ENCODE peak calls at places on chromosomes 4 and X, in ten cellular contexts. C is GM20000, N is mesothelial cell of epicardium, K is lower lobe of right lung, Y is brain microvascular endothelial cell, V is endothelial cell of umbilical vein, A is GM23338, F is GM10248, Z is osteoblast, D is B cell. J is an unnamed sample.

GRCh38 chr4:154049457-154050181 is 260.7 kb upstream of the SFRP2 start:
- DNase-seq in N (no peak), Y (peak; percentile 28), F (no peak), D (no peak), V (no peak), C (no peak), A (peak; percentile 73), K (no peak), Z (peak; percentile 73), J (peak; percentile 22)

GRCh38 chr4:73660808-73661207 is 40.6 kb upstream of the RASSF6 start:
- DNase-seq in C (no peak), K (no peak), N (no peak), Z (no peak), D (no peak), Y (no peak), F (no peak), A (no peak), V (no peak), J (no peak)

GRCh38 chrX:123648028-123648810 is 84.6 kb downstream of the THOC2 start:
- DNase-seq in F (no peak), K (peak; percentile 60), Y (peak; percentile 65), N (peak; percentile 41), V (peak; percentile 4), A (peak; percentile 86), Z (no peak), C (no peak), D (no peak), J (peak; percentile 5)

GRCh38 chr4:118173956-118174355 is 139.7 kb downstream of the NDST3 start:
- DNase-seq in D (no peak), F (no peak), N (no peak), A (no peak), C (no peak), K (no peak), Y (peak; percentile 87), Z (peak; percentile 44), V (peak; percentile 60), J (no peak)

GRCh38 chrX:12447448-12448154 is 309.3 kb downstream of the FRMPD4 start:
- DNase-seq in K (no peak), V (peak; percentile 16), N (no peak), F (no peak), C (no peak), Z (no peak), A (no peak), Y (peak; percentile 65), D (no peak), J (no peak)

GRCh38 chr4:152392079-152392478 is 143.8 kb downstream of the FBXW7 start:
- DNase-seq in Y (no peak), V (no peak), Z (no peak), F (no peak), A (no peak), K (no peak), C (no peak), N (no peak), D (no peak), J (no peak)

GRCh38 chr4:187602339-187603092 is 393.1 kb upstream of the ZFP42 start:
- DNase-seq in F (no peak), C (no peak), D (no peak), V (peak; percentile 77), N (no peak), A (no peak), Z (no peak), K (no peak), Y (peak; percentile 67), J (no peak)

GRCh38 chr4:188332265-188332664 is 193.0 kb downstream of the TRIML1 start:
- DNase-seq in Y (peak; percentile 10), Z (no peak), C (no peak), D (no peak), A (no peak), F (no peak), N (no peak), K (no peak), V (no peak), J (no peak)

GRCh38 chrX:130984782-130985181 is 73.4 kb upstream of the ARHGAP36 start:
- DNase-seq in Y (no peak), D (no peak), K (no peak), N (no peak), V (no peak), A (no peak), F (no peak), C (no peak), Z (no peak), J (no peak)

GRCh38 chrX:154458116-154458953 is at the start of gene PLXNA3:
- DNase-seq in F (peak; percentile 80), C (peak; percentile 91), V (no peak), N (peak; percentile 74), Z (peak; percentile 97), D (peak; percentile 91), A (peak; percentile 46), K (peak; percentile 60), Y (no peak), J (peak; percentile 56)

DNA sequence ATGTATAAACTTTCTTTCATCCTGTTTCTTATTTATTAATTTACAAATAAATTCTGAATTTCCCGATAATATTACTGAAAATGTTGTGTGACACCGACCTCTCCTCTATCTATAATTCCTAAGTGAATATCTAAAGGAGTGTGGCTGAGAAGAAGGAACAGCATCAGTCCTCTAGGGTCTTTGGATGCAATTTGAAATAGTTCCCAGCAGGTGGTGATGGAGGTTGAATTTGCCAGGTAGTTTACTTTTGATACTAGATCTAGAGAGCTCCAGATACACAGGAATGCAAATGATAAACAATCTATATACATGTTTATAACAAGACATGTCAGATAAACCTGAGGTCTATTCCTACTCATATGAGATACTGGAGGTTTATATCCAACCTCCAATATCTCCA is 305.4 kb downstream of the PCDH18 start:
- DNase-seq in F (no peak), Z (no peak), N (no peak), C (no peak), V (no peak), A (peak; percentile 51), D (no peak), K (no peak), Y (no peak), J (no peak)
- TF ChIP-seq CTCF in F (no peak), Z (peak; percentile 38), N (peak; percentile 48), C (no peak), V (no peak), A (peak; percentile 51), D (no peak), K (no peak), Y (peak; percentile 56), J (peak; percentile 62)

GRCh38 chr4:37890501-37891220 is at the start of gene TBC1D1:
- DNase-seq in F (peak; percentile 72), D (peak; percentile 70), C (peak; percentile 77), A (peak; percentile 37), K (peak; percentile 86), Z (peak; percentile 80), N (no peak), Y (no peak), V (no peak), J (no peak)
- TF ChIP-seq CTCF in F (no peak), D (no peak), C (no peak), A (no peak), K (no peak), Z (no peak), N (no peak), Y (no peak), V (no peak), J (no peak)

GRCh38 chr4:11426003-11426402 is 2.7 kb downstream of the HS3ST1 start:
- DNase-seq in C (no peak), K (no peak), Y (no peak), D (no peak), A (no peak), Z (no peak), N (no peak), V (no peak), F (no peak), J (no peak)

GRCh38 chr4:11423465-11423864 is 5.2 kb downstream of the HS3ST1 start:
- DNase-seq in D (no peak), Y (no peak), A (no peak), V (no peak), N (no peak), K (no peak), Z (no peak), F (no peak), C (no peak), J (no peak)

GRCh38 chr4:11424896-11425295 is 3.8 kb downstream of the HS3ST1 start:
- DNase-seq in D (no peak), C (no peak), K (no peak), N (no peak), Y (no peak), V (no peak), F (no peak), Z (no peak), A (no peak), J (no peak)

GRCh38 chr4:11426716-11427115 is 2.0 kb downstream of the HS3ST1 start:
- DNase-seq in K (no peak), Z (peak; percentile 73), N (no peak), C (no peak), Y (no peak), A (no peak), V (no peak), D (no peak), F (no peak), J (no peak)

DNA sequence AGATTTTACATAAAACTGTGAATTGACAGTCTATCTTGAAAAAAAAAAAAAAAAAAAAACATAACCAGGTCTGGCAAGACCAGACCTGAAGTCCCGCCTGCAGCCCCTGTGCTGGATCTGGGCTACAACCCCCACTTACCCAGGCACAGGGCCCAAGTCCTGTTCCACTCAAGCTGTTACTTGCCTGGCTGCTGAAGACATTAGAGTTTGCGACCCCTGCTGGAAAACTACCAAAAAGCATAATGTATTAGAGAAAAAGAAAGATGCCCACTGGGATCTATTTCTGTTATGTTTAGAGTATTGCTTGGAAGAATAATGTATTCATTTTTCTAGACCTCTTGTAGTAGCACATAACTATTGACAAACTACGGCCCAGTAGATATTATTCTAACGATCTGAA is 4.7 kb downstream of the HS3ST1 start:
- DNase-seq in K (no peak), N (no peak), V (peak; percentile 38), Y (peak; percentile 36), A (peak; percentile 81), D (peak; percentile 53), C (peak; percentile 67), Z (no peak), F (peak; percentile 58), J (peak; percentile 36)
- TF ChIP-seq CTCF in K (peak; percentile 38), N (peak; percentile 45), V (peak; percentile 33), Y (peak; percentile 67), A (peak; percentile 71), D (peak; percentile 77), C (peak; percentile 52), Z (no peak), F (peak; percentile 64), J (peak; percentile 72)

DNA sequence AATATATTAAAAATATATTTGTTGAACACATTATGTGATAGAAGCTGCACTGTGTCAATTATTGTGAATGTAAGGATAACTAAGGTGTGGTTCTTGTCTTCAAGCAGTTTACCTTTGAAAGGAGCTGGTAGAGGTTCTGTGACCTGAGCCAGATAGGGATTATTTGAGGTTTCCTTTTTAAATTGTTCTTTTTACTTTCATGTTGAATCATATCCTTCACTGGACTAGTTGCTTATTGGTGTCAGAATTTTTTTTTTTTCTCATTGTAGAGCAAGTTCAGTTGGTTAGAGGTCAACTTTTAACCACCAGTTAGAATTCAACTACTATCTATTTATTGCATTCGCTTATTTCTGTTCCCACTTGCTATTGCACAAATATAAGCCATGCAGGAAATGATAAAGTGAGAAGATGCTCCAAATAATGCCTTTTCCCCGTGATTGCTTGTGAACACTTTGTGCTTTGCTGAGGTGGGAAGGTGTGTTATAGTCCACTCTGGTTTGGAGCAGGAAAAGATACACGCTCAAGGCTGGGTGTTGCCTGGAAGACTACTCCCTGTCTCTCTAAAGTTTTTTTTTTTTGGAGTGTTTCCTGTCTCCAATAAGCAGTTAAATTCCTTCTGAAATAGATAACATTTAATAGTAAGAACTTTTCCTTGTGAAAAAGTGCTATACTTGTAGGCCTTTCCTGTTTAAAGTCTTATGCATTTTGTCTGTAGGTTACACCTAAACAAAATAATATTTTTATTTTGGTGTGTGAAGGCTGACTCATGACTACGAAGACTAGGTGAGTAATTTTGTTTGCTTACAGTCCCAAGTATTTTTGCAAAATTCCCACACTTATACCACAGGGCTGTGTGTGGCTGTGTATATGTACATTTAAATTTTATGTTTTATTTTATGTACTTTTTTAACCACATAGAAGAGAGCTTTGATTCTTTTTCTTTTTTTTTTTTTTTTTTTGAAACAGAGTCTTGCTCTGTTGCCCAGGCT is 83.8 kb upstream of the LCORL start:
- DNase-seq in N (no peak), C (peak; percentile 9), A (no peak), Z (no peak), Y (no peak), K (no peak), F (peak; percentile 11), V (peak; percentile 57), D (no peak), J (no peak)
- TF ChIP-seq CTCF in N (no peak), C (no peak), A (no peak), Z (no peak), Y (no peak), K (no peak), F (no peak), V (no peak), D (no peak), J (no peak)

J was measured in neural crest cell.